ENCODE peak calls at places on chromosomes 6 and 20, in six cellular contexts. Q is NCI-H2171; A is COR-L47; K is CD8-positive, alpha-beta T cell; N is dermis blood vessel endothelial cell; H is GM04503. O is an unnamed sample.

GRCh38 chr6:138685257-138685656 is 88.3 kb upstream of the CCDC28A start:
- DNase-seq in Q (no peak), A (no peak), K (no peak), N (no peak), H (no peak), O (no peak)

GRCh38 chr20:1900321-1900791 is 5.1 kb downstream of the SIRPA start:
- DNase-seq in Q (peak; percentile 65), A (peak; percentile 33), K (no peak), N (peak; percentile 87), H (peak; percentile 31), O (peak; percentile 56)

GRCh38 chr6:112117554-112117953 is 30.2 kb downstream of the FAM229B start:
- DNase-seq in Q (no peak), A (no peak), K (no peak), N (peak; percentile 63), H (no peak), O (no peak)

GRCh38 chr20:21124190-21124589 is 1.7 kb upstream of the KIZ start:
- DNase-seq in Q (no peak), A (no peak), K (no peak), N (no peak), H (no peak), O (no peak)

GRCh38 chr20:58407966-58408557 is 19.0 kb downstream of the VAPB start:
- DNase-seq in Q (no peak), A (no peak), K (no peak), N (no peak), H (no peak), O (no peak)

GRCh38 chr6:38852215-38852614 is 137.1 kb downstream of the DNAH8 start:
- DNase-seq in Q (no peak), A (no peak), K (no peak), N (no peak), H (no peak), O (no peak)

GRCh38 chr6:98352348-98352747 is 482.0 kb upstream of the POU3F2 start:
- DNase-seq in Q (no peak), A (no peak), K (no peak), N (no peak), H (no peak), O (no peak)

GRCh38 chr6:134058622-134059366 is 6.4 kb upstream of the SLC2A12 start:
- DNase-seq in Q (no peak), A (no peak), K (no peak), N (no peak), H (no peak), O (no peak)

O was measured in GM12891.